ENCODE peak calls at places on chromosomes 4 and X, in five cellular contexts. One of them, this sample, is unnamed.
A peak's percentile ranks its signal among the peaks of the same experiment; 100 is the strongest.

GRCh38 chr4:47686294-47686872 is 151.5 kb downstream of the CORIN start:
- DNase-seq in stimulated activated CD8-positive, alpha-beta memory T cell treated with anti-CD3 and anti-CD28 coated beads, Interleukin-12 subunit alpha, Interleukin-12 subunit beta, amount 100 ng/mL, for 1 hour: peak; percentile 31
- DNase-seq in heart left ventricle: peak; percentile 18
- DNase-seq in activated T-cell treated with anti-CD3 and anti-CD28 coated beads for 48 hours: peak; percentile 54
- DNase-seq in pulmonary artery endothelial cell: peak; percentile 7
- DNase-seq in this sample: peak; percentile 37

GRCh38 chrX:47518105-47518504 is 35.1 kb upstream of the ZNF41 start:
- DNase-seq in stimulated activated CD8-positive, alpha-beta memory T cell treated with anti-CD3 and anti-CD28 coated beads, Interleukin-12 subunit alpha, Interleukin-12 subunit beta, amount 100 ng/mL, for 1 hour: no peak
- DNase-seq in heart left ventricle: no peak
- DNase-seq in activated T-cell treated with anti-CD3 and anti-CD28 coated beads for 48 hours: no peak
- DNase-seq in pulmonary artery endothelial cell: no peak
- DNase-seq in this sample: no peak

GRCh38 chrX:31224321-31225012 is 152.6 kb upstream of the FTHL17 start:
- DNase-seq in stimulated activated CD8-positive, alpha-beta memory T cell treated with anti-CD3 and anti-CD28 coated beads, Interleukin-12 subunit alpha, Interleukin-12 subunit beta, amount 100 ng/mL, for 1 hour: no peak
- DNase-seq in heart left ventricle: no peak
- DNase-seq in activated T-cell treated with anti-CD3 and anti-CD28 coated beads for 48 hours: no peak
- DNase-seq in pulmonary artery endothelial cell: no peak
- DNase-seq in this sample: no peak

GRCh38 chr4:83248486-83248885 is 36.1 kb downstream of the COQ2 start:
- DNase-seq in stimulated activated CD8-positive, alpha-beta memory T cell treated with anti-CD3 and anti-CD28 coated beads, Interleukin-12 subunit alpha, Interleukin-12 subunit beta, amount 100 ng/mL, for 1 hour: no peak
- DNase-seq in heart left ventricle: no peak
- DNase-seq in activated T-cell treated with anti-CD3 and anti-CD28 coated beads for 48 hours: no peak
- DNase-seq in pulmonary artery endothelial cell: no peak
- DNase-seq in this sample: no peak

GRCh38 chrX:74923942-74924448 is 1.3 kb downstream of the NEXMIF start:
- DNase-seq in stimulated activated CD8-positive, alpha-beta memory T cell treated with anti-CD3 and anti-CD28 coated beads, Interleukin-12 subunit alpha, Interleukin-12 subunit beta, amount 100 ng/mL, for 1 hour: no peak
- DNase-seq in heart left ventricle: peak; percentile 4
- DNase-seq in activated T-cell treated with anti-CD3 and anti-CD28 coated beads for 48 hours: peak; percentile 4
- DNase-seq in pulmonary artery endothelial cell: no peak
- DNase-seq in this sample: peak; percentile 25

GRCh38 chr4:22356996-22357596 is 158.8 kb downstream of the ADGRA3 start:
- DNase-seq in stimulated activated CD8-positive, alpha-beta memory T cell treated with anti-CD3 and anti-CD28 coated beads, Interleukin-12 subunit alpha, Interleukin-12 subunit beta, amount 100 ng/mL, for 1 hour: no peak
- DNase-seq in heart left ventricle: no peak
- DNase-seq in activated T-cell treated with anti-CD3 and anti-CD28 coated beads for 48 hours: no peak
- DNase-seq in pulmonary artery endothelial cell: no peak
- DNase-seq in this sample: no peak

GRCh38 chrX:78622834-78623233 is 36.3 kb downstream of the RTL3 start:
- DNase-seq in stimulated activated CD8-positive, alpha-beta memory T cell treated with anti-CD3 and anti-CD28 coated beads, Interleukin-12 subunit alpha, Interleukin-12 subunit beta, amount 100 ng/mL, for 1 hour: no peak
- DNase-seq in heart left ventricle: no peak
- DNase-seq in activated T-cell treated with anti-CD3 and anti-CD28 coated beads for 48 hours: no peak
- DNase-seq in pulmonary artery endothelial cell: no peak
- DNase-seq in this sample: no peak

GRCh38 chr4:95129708-95130343 is 372.1 kb downstream of the BMPR1B start:
- DNase-seq in stimulated activated CD8-positive, alpha-beta memory T cell treated with anti-CD3 and anti-CD28 coated beads, Interleukin-12 subunit alpha, Interleukin-12 subunit beta, amount 100 ng/mL, for 1 hour: no peak
- DNase-seq in heart left ventricle: peak; percentile 27
- DNase-seq in activated T-cell treated with anti-CD3 and anti-CD28 coated beads for 48 hours: no peak
- DNase-seq in pulmonary artery endothelial cell: peak; percentile 85
- DNase-seq in this sample: peak; percentile 13

GRCh38 chr4:16253127-16253960 is 27.1 kb upstream of the TAPT1 start:
- DNase-seq in stimulated activated CD8-positive, alpha-beta memory T cell treated with anti-CD3 and anti-CD28 coated beads, Interleukin-12 subunit alpha, Interleukin-12 subunit beta, amount 100 ng/mL, for 1 hour: no peak
- DNase-seq in heart left ventricle: no peak
- DNase-seq in activated T-cell treated with anti-CD3 and anti-CD28 coated beads for 48 hours: no peak
- DNase-seq in pulmonary artery endothelial cell: no peak
- DNase-seq in this sample: no peak

GRCh38 chr4:76302856-76303438 is 3.6 kb upstream of the STBD1 start:
- DNase-seq in stimulated activated CD8-positive, alpha-beta memory T cell treated with anti-CD3 and anti-CD28 coated beads, Interleukin-12 subunit alpha, Interleukin-12 subunit beta, amount 100 ng/mL, for 1 hour: no peak
- DNase-seq in heart left ventricle: no peak
- DNase-seq in activated T-cell treated with anti-CD3 and anti-CD28 coated beads for 48 hours: no peak
- DNase-seq in pulmonary artery endothelial cell: no peak
- DNase-seq in this sample: no peak

GRCh38 chrX:150649096-150649870 is 43.9 kb upstream of the MTMR1 start:
- DNase-seq in stimulated activated CD8-positive, alpha-beta memory T cell treated with anti-CD3 and anti-CD28 coated beads, Interleukin-12 subunit alpha, Interleukin-12 subunit beta, amount 100 ng/mL, for 1 hour: no peak
- DNase-seq in heart left ventricle: peak; percentile 6
- DNase-seq in activated T-cell treated with anti-CD3 and anti-CD28 coated beads for 48 hours: no peak
- DNase-seq in pulmonary artery endothelial cell: peak; percentile 44
- DNase-seq in this sample: peak; percentile 25

GRCh38 chrX:132094169-132094568 is 33.7 kb downstream of the FRMD7 start:
- DNase-seq in stimulated activated CD8-positive, alpha-beta memory T cell treated with anti-CD3 and anti-CD28 coated beads, Interleukin-12 subunit alpha, Interleukin-12 subunit beta, amount 100 ng/mL, for 1 hour: no peak
- DNase-seq in heart left ventricle: no peak
- DNase-seq in activated T-cell treated with anti-CD3 and anti-CD28 coated beads for 48 hours: no peak
- DNase-seq in pulmonary artery endothelial cell: no peak
- DNase-seq in this sample: no peak

GRCh38 chrX:154734101-154734781 is 16.6 kb downstream of the GAB3 start:
- DNase-seq in stimulated activated CD8-positive, alpha-beta memory T cell treated with anti-CD3 and anti-CD28 coated beads, Interleukin-12 subunit alpha, Interleukin-12 subunit beta, amount 100 ng/mL, for 1 hour: no peak
- DNase-seq in heart left ventricle: peak; percentile 37
- DNase-seq in activated T-cell treated with anti-CD3 and anti-CD28 coated beads for 48 hours: no peak
- DNase-seq in pulmonary artery endothelial cell: no peak
- DNase-seq in this sample: peak; percentile 65

GRCh38 chrX:48896611-48897011 is 957 bp downstream of the TIMM17B start:
- DNase-seq in stimulated activated CD8-positive, alpha-beta memory T cell treated with anti-CD3 and anti-CD28 coated beads, Interleukin-12 subunit alpha, Interleukin-12 subunit beta, amount 100 ng/mL, for 1 hour: no peak
- DNase-seq in heart left ventricle: no peak
- DNase-seq in activated T-cell treated with anti-CD3 and anti-CD28 coated beads for 48 hours: no peak
- DNase-seq in pulmonary artery endothelial cell: no peak
- DNase-seq in this sample: no peak

GRCh38 chr4:144809056-144809640 is 163.2 kb downstream of the HHIP start:
- DNase-seq in stimulated activated CD8-positive, alpha-beta memory T cell treated with anti-CD3 and anti-CD28 coated beads, Interleukin-12 subunit alpha, Interleukin-12 subunit beta, amount 100 ng/mL, for 1 hour: no peak
- DNase-seq in heart left ventricle: no peak
- DNase-seq in activated T-cell treated with anti-CD3 and anti-CD28 coated beads for 48 hours: no peak
- DNase-seq in pulmonary artery endothelial cell: no peak
- DNase-seq in this sample: no peak

GRCh38 chr4:21709761-21710160 is 238.8 kb downstream of the KCNIP4 start:
- DNase-seq in stimulated activated CD8-positive, alpha-beta memory T cell treated with anti-CD3 and anti-CD28 coated beads, Interleukin-12 subunit alpha, Interleukin-12 subunit beta, amount 100 ng/mL, for 1 hour: no peak
- DNase-seq in heart left ventricle: no peak
- DNase-seq in activated T-cell treated with anti-CD3 and anti-CD28 coated beads for 48 hours: no peak
- DNase-seq in pulmonary artery endothelial cell: no peak
- DNase-seq in this sample: no peak

GRCh38 chr4:173426064-173426463 is 27.1 kb upstream of the SCRG1 start:
- DNase-seq in stimulated activated CD8-positive, alpha-beta memory T cell treated with anti-CD3 and anti-CD28 coated beads, Interleukin-12 subunit alpha, Interleukin-12 subunit beta, amount 100 ng/mL, for 1 hour: no peak
- DNase-seq in heart left ventricle: no peak
- DNase-seq in activated T-cell treated with anti-CD3 and anti-CD28 coated beads for 48 hours: no peak
- DNase-seq in pulmonary artery endothelial cell: no peak
- DNase-seq in this sample: no peak

GRCh38 chrX:70096052-70096451 is 33.8 kb downstream of the OTUD6A start:
- DNase-seq in stimulated activated CD8-positive, alpha-beta memory T cell treated with anti-CD3 and anti-CD28 coated beads, Interleukin-12 subunit alpha, Interleukin-12 subunit beta, amount 100 ng/mL, for 1 hour: no peak
- DNase-seq in heart left ventricle: no peak
- DNase-seq in activated T-cell treated with anti-CD3 and anti-CD28 coated beads for 48 hours: no peak
- DNase-seq in pulmonary artery endothelial cell: no peak
- DNase-seq in this sample: peak; percentile 3

GRCh38 chr4:8202526-8203375 is 3.7 kb downstream of the SH3TC1 start:
- DNase-seq in stimulated activated CD8-positive, alpha-beta memory T cell treated with anti-CD3 and anti-CD28 coated beads, Interleukin-12 subunit alpha, Interleukin-12 subunit beta, amount 100 ng/mL, for 1 hour: no peak
- DNase-seq in heart left ventricle: no peak
- DNase-seq in activated T-cell treated with anti-CD3 and anti-CD28 coated beads for 48 hours: no peak
- DNase-seq in pulmonary artery endothelial cell: no peak
- DNase-seq in this sample: no peak

GRCh38 chrX:34638116-34638515 is 19.0 kb downstream of the TMEM47 start:
- DNase-seq in stimulated activated CD8-positive, alpha-beta memory T cell treated with anti-CD3 and anti-CD28 coated beads, Interleukin-12 subunit alpha, Interleukin-12 subunit beta, amount 100 ng/mL, for 1 hour: no peak
- DNase-seq in heart left ventricle: no peak
- DNase-seq in activated T-cell treated with anti-CD3 and anti-CD28 coated beads for 48 hours: no peak
- DNase-seq in pulmonary artery endothelial cell: no peak
- DNase-seq in this sample: no peak

GRCh38 chrX:16368696-16369095 is 201.4 kb downstream of the MAGEB17 start:
- DNase-seq in stimulated activated CD8-positive, alpha-beta memory T cell treated with anti-CD3 and anti-CD28 coated beads, Interleukin-12 subunit alpha, Interleukin-12 subunit beta, amount 100 ng/mL, for 1 hour: no peak
- DNase-seq in heart left ventricle: no peak
- DNase-seq in activated T-cell treated with anti-CD3 and anti-CD28 coated beads for 48 hours: no peak
- DNase-seq in pulmonary artery endothelial cell: no peak
- DNase-seq in this sample: no peak

GRCh38 chr4:20954541-20954940 is 254.3 kb downstream of the PACRGL start:
- DNase-seq in stimulated activated CD8-positive, alpha-beta memory T cell treated with anti-CD3 and anti-CD28 coated beads, Interleukin-12 subunit alpha, Interleukin-12 subunit beta, amount 100 ng/mL, for 1 hour: no peak
- DNase-seq in heart left ventricle: no peak
- DNase-seq in activated T-cell treated with anti-CD3 and anti-CD28 coated beads for 48 hours: no peak
- DNase-seq in pulmonary artery endothelial cell: no peak
- DNase-seq in this sample: no peak

GRCh38 chr4:67332627-67333026 is 212.7 kb downstream of the CENPC start:
- DNase-seq in stimulated activated CD8-positive, alpha-beta memory T cell treated with anti-CD3 and anti-CD28 coated beads, Interleukin-12 subunit alpha, Interleukin-12 subunit beta, amount 100 ng/mL, for 1 hour: no peak
- DNase-seq in heart left ventricle: no peak
- DNase-seq in activated T-cell treated with anti-CD3 and anti-CD28 coated beads for 48 hours: no peak
- DNase-seq in pulmonary artery endothelial cell: no peak
- DNase-seq in this sample: no peak

GRCh38 chr4:61923179-61923578 is 723.1 kb downstream of the ADGRL3 start:
- DNase-seq in stimulated activated CD8-positive, alpha-beta memory T cell treated with anti-CD3 and anti-CD28 coated beads, Interleukin-12 subunit alpha, Interleukin-12 subunit beta, amount 100 ng/mL, for 1 hour: no peak
- DNase-seq in heart left ventricle: no peak
- DNase-seq in activated T-cell treated with anti-CD3 and anti-CD28 coated beads for 48 hours: no peak
- DNase-seq in pulmonary artery endothelial cell: no peak
- DNase-seq in this sample: no peak

GRCh38 chr4:98352940-98353339 is 91.8 kb downstream of the RAP1GDS1 start:
- DNase-seq in stimulated activated CD8-positive, alpha-beta memory T cell treated with anti-CD3 and anti-CD28 coated beads, Interleukin-12 subunit alpha, Interleukin-12 subunit beta, amount 100 ng/mL, for 1 hour: no peak
- DNase-seq in heart left ventricle: no peak
- DNase-seq in activated T-cell treated with anti-CD3 and anti-CD28 coated beads for 48 hours: no peak
- DNase-seq in pulmonary artery endothelial cell: no peak
- DNase-seq in this sample: no peak

GRCh38 chrX:20479048-20479447 is 212.3 kb upstream of the RPS6KA3 start:
- DNase-seq in stimulated activated CD8-positive, alpha-beta memory T cell treated with anti-CD3 and anti-CD28 coated beads, Interleukin-12 subunit alpha, Interleukin-12 subunit beta, amount 100 ng/mL, for 1 hour: no peak
- DNase-seq in heart left ventricle: no peak
- DNase-seq in activated T-cell treated with anti-CD3 and anti-CD28 coated beads for 48 hours: no peak
- DNase-seq in pulmonary artery endothelial cell: no peak
- DNase-seq in this sample: no peak

GRCh38 chr4:87068591-87069021 is 133.8 kb downstream of the AFF1 start:
- DNase-seq in stimulated activated CD8-positive, alpha-beta memory T cell treated with anti-CD3 and anti-CD28 coated beads, Interleukin-12 subunit alpha, Interleukin-12 subunit beta, amount 100 ng/mL, for 1 hour: no peak
- DNase-seq in heart left ventricle: no peak
- DNase-seq in activated T-cell treated with anti-CD3 and anti-CD28 coated beads for 48 hours: no peak
- DNase-seq in pulmonary artery endothelial cell: no peak
- DNase-seq in this sample: peak; percentile 45

GRCh38 chr4:184588893-184589292 is 60.4 kb downstream of the CASP3 start:
- DNase-seq in stimulated activated CD8-positive, alpha-beta memory T cell treated with anti-CD3 and anti-CD28 coated beads, Interleukin-12 subunit alpha, Interleukin-12 subunit beta, amount 100 ng/mL, for 1 hour: no peak
- DNase-seq in heart left ventricle: no peak
- DNase-seq in activated T-cell treated with anti-CD3 and anti-CD28 coated beads for 48 hours: no peak
- DNase-seq in pulmonary artery endothelial cell: no peak
- DNase-seq in this sample: no peak

GRCh38 chrX:49072712-49073095 is 1.1 kb downstream of the PRAF2 start:
- DNase-seq in stimulated activated CD8-positive, alpha-beta memory T cell treated with anti-CD3 and anti-CD28 coated beads, Interleukin-12 subunit alpha, Interleukin-12 subunit beta, amount 100 ng/mL, for 1 hour: no peak
- DNase-seq in heart left ventricle: no peak
- DNase-seq in activated T-cell treated with anti-CD3 and anti-CD28 coated beads for 48 hours: no peak
- DNase-seq in pulmonary artery endothelial cell: no peak
- DNase-seq in this sample: no peak

GRCh38 chrX:111568817-111569216 is 57.4 kb downstream of the SERTM2 start:
- DNase-seq in stimulated activated CD8-positive, alpha-beta memory T cell treated with anti-CD3 and anti-CD28 coated beads, Interleukin-12 subunit alpha, Interleukin-12 subunit beta, amount 100 ng/mL, for 1 hour: no peak
- DNase-seq in heart left ventricle: no peak
- DNase-seq in activated T-cell treated with anti-CD3 and anti-CD28 coated beads for 48 hours: no peak
- DNase-seq in pulmonary artery endothelial cell: no peak
- DNase-seq in this sample: no peak

GRCh38 chr4:42282081-42282901 is 115.0 kb upstream of the SHISA3 start:
- DNase-seq in stimulated activated CD8-positive, alpha-beta memory T cell treated with anti-CD3 and anti-CD28 coated beads, Interleukin-12 subunit alpha, Interleukin-12 subunit beta, amount 100 ng/mL, for 1 hour: no peak
- DNase-seq in heart left ventricle: peak; percentile 49
- DNase-seq in activated T-cell treated with anti-CD3 and anti-CD28 coated beads for 48 hours: no peak
- DNase-seq in pulmonary artery endothelial cell: peak; percentile 46
- DNase-seq in this sample: peak; percentile 47

GRCh38 chrX:115895678-115896329 is 274.7 kb upstream of the AGTR2 start:
- DNase-seq in stimulated activated CD8-positive, alpha-beta memory T cell treated with anti-CD3 and anti-CD28 coated beads, Interleukin-12 subunit alpha, Interleukin-12 subunit beta, amount 100 ng/mL, for 1 hour: no peak
- DNase-seq in heart left ventricle: no peak
- DNase-seq in activated T-cell treated with anti-CD3 and anti-CD28 coated beads for 48 hours: no peak
- DNase-seq in pulmonary artery endothelial cell: no peak
- DNase-seq in this sample: no peak

GRCh38 chr4:30789219-30789671 is 69.1 kb downstream of the PCDH7 start:
- DNase-seq in stimulated activated CD8-positive, alpha-beta memory T cell treated with anti-CD3 and anti-CD28 coated beads, Interleukin-12 subunit alpha, Interleukin-12 subunit beta, amount 100 ng/mL, for 1 hour: no peak
- DNase-seq in heart left ventricle: no peak
- DNase-seq in activated T-cell treated with anti-CD3 and anti-CD28 coated beads for 48 hours: no peak
- DNase-seq in pulmonary artery endothelial cell: no peak
- DNase-seq in this sample: peak; percentile 30

GRCh38 chr4:5884804-5885203 is 8.1 kb downstream of the CRMP1 start:
- DNase-seq in stimulated activated CD8-positive, alpha-beta memory T cell treated with anti-CD3 and anti-CD28 coated beads, Interleukin-12 subunit alpha, Interleukin-12 subunit beta, amount 100 ng/mL, for 1 hour: no peak
- DNase-seq in heart left ventricle: no peak
- DNase-seq in activated T-cell treated with anti-CD3 and anti-CD28 coated beads for 48 hours: no peak
- DNase-seq in pulmonary artery endothelial cell: no peak
- DNase-seq in this sample: no peak

GRCh38 chrX:49171752-49172279 is at the start of gene PLP2:
- DNase-seq in stimulated activated CD8-positive, alpha-beta memory T cell treated with anti-CD3 and anti-CD28 coated beads, Interleukin-12 subunit alpha, Interleukin-12 subunit beta, amount 100 ng/mL, for 1 hour: peak; percentile 57
- DNase-seq in heart left ventricle: no peak
- DNase-seq in activated T-cell treated with anti-CD3 and anti-CD28 coated beads for 48 hours: peak; percentile 75
- DNase-seq in pulmonary artery endothelial cell: no peak
- DNase-seq in this sample: peak; percentile 27

GRCh38 chr4:94363136-94363655 is 20.6 kb upstream of the HPGDS start:
- DNase-seq in stimulated activated CD8-positive, alpha-beta memory T cell treated with anti-CD3 and anti-CD28 coated beads, Interleukin-12 subunit alpha, Interleukin-12 subunit beta, amount 100 ng/mL, for 1 hour: no peak
- DNase-seq in heart left ventricle: no peak
- DNase-seq in activated T-cell treated with anti-CD3 and anti-CD28 coated beads for 48 hours: no peak
- DNase-seq in pulmonary artery endothelial cell: no peak
- DNase-seq in this sample: no peak